ENCODE peak calls at places on chromosome 1, in ten cellular contexts. One of them, this sample, is unnamed.

GRCh38 chr1:43850599-43851233 is 82.9 kb upstream of the ARTN start:
- ATAC-seq in left ventricle myocardium superior: peak
- ATAC-seq in body of pancreas: no peak
- ATAC-seq in aorta: no peak
- ATAC-seq in foreskin keratinocyte: no peak
- ATAC-seq in left lung: no peak
- ATAC-seq in left lobe of liver: no peak
- ATAC-seq in activated CD8-positive, alpha-beta memory T cell treated with anti-CD3 and anti-CD28 coated beads, Interleukin-2, amount 10 ng/mL, durations not matched to agents 7 days and 5 days: no peak
- ATAC-seq in lower lobe of right lung: no peak
- ATAC-seq in activated CD8-positive, alpha-beta T cell treated with anti-CD3 and anti-CD28 coated beads for 36 hours: no peak
- ATAC-seq in this sample: no peak

GRCh38 chr1:17347769-17348592 is 24.0 kb upstream of the PADI6 start:
- ATAC-seq in left lung: no peak
- ATAC-seq in lower lobe of right lung: no peak
- ATAC-seq in activated CD8-positive, alpha-beta memory T cell treated with anti-CD3 and anti-CD28 coated beads, Interleukin-2, amount 10 ng/mL, durations not matched to agents 7 days and 5 days: no peak
- ATAC-seq in body of pancreas: no peak
- ATAC-seq in left lobe of liver: no peak
- ATAC-seq in left ventricle myocardium superior: no peak
- ATAC-seq in activated CD8-positive, alpha-beta T cell treated with anti-CD3 and anti-CD28 coated beads for 36 hours: no peak
- ATAC-seq in aorta: no peak
- ATAC-seq in foreskin keratinocyte: peak
- ATAC-seq in this sample: no peak

GRCh38 chr1:1677718-1678580 is 14.6 kb downstream of the SLC35E2B start:
- ATAC-seq in activated CD8-positive, alpha-beta T cell treated with anti-CD3 and anti-CD28 coated beads for 36 hours: peak
- ATAC-seq in left ventricle myocardium superior: peak
- ATAC-seq in lower lobe of right lung: peak
- ATAC-seq in left lung: no peak
- ATAC-seq in body of pancreas: no peak
- ATAC-seq in left lobe of liver: peak
- ATAC-seq in activated CD8-positive, alpha-beta memory T cell treated with anti-CD3 and anti-CD28 coated beads, Interleukin-2, amount 10 ng/mL, durations not matched to agents 7 days and 5 days: peak
- ATAC-seq in aorta: peak
- ATAC-seq in foreskin keratinocyte: peak
- ATAC-seq in this sample: peak

GRCh38 chr1:16076003-16076870 is 2.8 kb upstream of the FAM131C start:
- ATAC-seq in lower lobe of right lung: no peak
- ATAC-seq in left lobe of liver: no peak
- ATAC-seq in activated CD8-positive, alpha-beta memory T cell treated with anti-CD3 and anti-CD28 coated beads, Interleukin-2, amount 10 ng/mL, durations not matched to agents 7 days and 5 days: no peak
- ATAC-seq in aorta: no peak
- ATAC-seq in left ventricle myocardium superior: no peak
- ATAC-seq in activated CD8-positive, alpha-beta T cell treated with anti-CD3 and anti-CD28 coated beads for 36 hours: no peak
- ATAC-seq in foreskin keratinocyte: peak
- ATAC-seq in body of pancreas: no peak
- ATAC-seq in left lung: no peak
- ATAC-seq in this sample: no peak

GRCh38 chr1:186078245-186078644 is 296.8 kb downstream of the TPR start:
- ATAC-seq in left ventricle myocardium superior: no peak
- ATAC-seq in left lobe of liver: no peak
- ATAC-seq in foreskin keratinocyte: no peak
- ATAC-seq in body of pancreas: no peak
- ATAC-seq in activated CD8-positive, alpha-beta memory T cell treated with anti-CD3 and anti-CD28 coated beads, Interleukin-2, amount 10 ng/mL, durations not matched to agents 7 days and 5 days: peak
- ATAC-seq in lower lobe of right lung: no peak
- ATAC-seq in left lung: no peak
- ATAC-seq in activated CD8-positive, alpha-beta T cell treated with anti-CD3 and anti-CD28 coated beads for 36 hours: no peak
- ATAC-seq in aorta: no peak
- ATAC-seq in this sample: peak

GRCh38 chr1:2585318-2586092 is 1.1 kb upstream of the PRXL2B start:
- ATAC-seq in activated CD8-positive, alpha-beta memory T cell treated with anti-CD3 and anti-CD28 coated beads, Interleukin-2, amount 10 ng/mL, durations not matched to agents 7 days and 5 days: peak
- ATAC-seq in left lobe of liver: peak
- ATAC-seq in body of pancreas: peak
- ATAC-seq in left lung: peak
- ATAC-seq in lower lobe of right lung: peak
- ATAC-seq in left ventricle myocardium superior: peak
- ATAC-seq in foreskin keratinocyte: peak
- ATAC-seq in aorta: peak
- ATAC-seq in activated CD8-positive, alpha-beta T cell treated with anti-CD3 and anti-CD28 coated beads for 36 hours: peak
- ATAC-seq in this sample: peak

GRCh38 chr1:9454494-9455066 is 84.7 kb upstream of the SLC25A33 start:
- ATAC-seq in left lobe of liver: peak
- ATAC-seq in left ventricle myocardium superior: no peak
- ATAC-seq in body of pancreas: no peak
- ATAC-seq in aorta: no peak
- ATAC-seq in left lung: no peak
- ATAC-seq in lower lobe of right lung: no peak
- ATAC-seq in foreskin keratinocyte: no peak
- ATAC-seq in activated CD8-positive, alpha-beta T cell treated with anti-CD3 and anti-CD28 coated beads for 36 hours: no peak
- ATAC-seq in activated CD8-positive, alpha-beta memory T cell treated with anti-CD3 and anti-CD28 coated beads, Interleukin-2, amount 10 ng/mL, durations not matched to agents 7 days and 5 days: no peak
- ATAC-seq in this sample: no peak

GRCh38 chr1:115668579-115668978 is 26.8 kb downstream of the VANGL1 start:
- ATAC-seq in body of pancreas: no peak
- ATAC-seq in lower lobe of right lung: no peak
- ATAC-seq in aorta: no peak
- ATAC-seq in activated CD8-positive, alpha-beta T cell treated with anti-CD3 and anti-CD28 coated beads for 36 hours: no peak
- ATAC-seq in left lobe of liver: no peak
- ATAC-seq in left lung: no peak
- ATAC-seq in activated CD8-positive, alpha-beta memory T cell treated with anti-CD3 and anti-CD28 coated beads, Interleukin-2, amount 10 ng/mL, durations not matched to agents 7 days and 5 days: no peak
- ATAC-seq in left ventricle myocardium superior: no peak
- ATAC-seq in foreskin keratinocyte: no peak
- ATAC-seq in this sample: no peak

GRCh38 chr1:28668191-28668955 is at the start of gene GMEB1:
- ATAC-seq in activated CD8-positive, alpha-beta T cell treated with anti-CD3 and anti-CD28 coated beads for 36 hours: peak
- ATAC-seq in foreskin keratinocyte: peak
- ATAC-seq in left ventricle myocardium superior: peak
- ATAC-seq in left lung: peak
- ATAC-seq in aorta: peak
- ATAC-seq in activated CD8-positive, alpha-beta memory T cell treated with anti-CD3 and anti-CD28 coated beads, Interleukin-2, amount 10 ng/mL, durations not matched to agents 7 days and 5 days: peak
- ATAC-seq in left lobe of liver: peak
- ATAC-seq in body of pancreas: peak
- ATAC-seq in lower lobe of right lung: peak
- ATAC-seq in this sample: peak

GRCh38 chr1:18599096-18599495 is 31.6 kb upstream of the PAX7 start:
- ATAC-seq in aorta: peak
- ATAC-seq in left lobe of liver: no peak
- ATAC-seq in foreskin keratinocyte: no peak
- ATAC-seq in body of pancreas: no peak
- ATAC-seq in left ventricle myocardium superior: peak
- ATAC-seq in lower lobe of right lung: no peak
- ATAC-seq in activated CD8-positive, alpha-beta T cell treated with anti-CD3 and anti-CD28 coated beads for 36 hours: no peak
- ATAC-seq in left lung: no peak
- ATAC-seq in activated CD8-positive, alpha-beta memory T cell treated with anti-CD3 and anti-CD28 coated beads, Interleukin-2, amount 10 ng/mL, durations not matched to agents 7 days and 5 days: no peak
- ATAC-seq in this sample: no peak

GRCh38 chr1:179822107-179822506 is 55.5 kb downstream of the TOR1AIP2 start:
- ATAC-seq in lower lobe of right lung: no peak
- ATAC-seq in activated CD8-positive, alpha-beta T cell treated with anti-CD3 and anti-CD28 coated beads for 36 hours: no peak
- ATAC-seq in activated CD8-positive, alpha-beta memory T cell treated with anti-CD3 and anti-CD28 coated beads, Interleukin-2, amount 10 ng/mL, durations not matched to agents 7 days and 5 days: no peak
- ATAC-seq in left lung: no peak
- ATAC-seq in left lobe of liver: no peak
- ATAC-seq in foreskin keratinocyte: no peak
- ATAC-seq in body of pancreas: no peak
- ATAC-seq in aorta: no peak
- ATAC-seq in left ventricle myocardium superior: no peak
- ATAC-seq in this sample: no peak

GRCh38 chr1:155951753-155952504 is 10.5 kb downstream of the RXFP4 start:
- ATAC-seq in aorta: no peak
- ATAC-seq in lower lobe of right lung: peak
- ATAC-seq in left lobe of liver: no peak
- ATAC-seq in activated CD8-positive, alpha-beta T cell treated with anti-CD3 and anti-CD28 coated beads for 36 hours: no peak
- ATAC-seq in foreskin keratinocyte: no peak
- ATAC-seq in left ventricle myocardium superior: no peak
- ATAC-seq in body of pancreas: no peak
- ATAC-seq in activated CD8-positive, alpha-beta memory T cell treated with anti-CD3 and anti-CD28 coated beads, Interleukin-2, amount 10 ng/mL, durations not matched to agents 7 days and 5 days: no peak
- ATAC-seq in left lung: no peak
- ATAC-seq in this sample: no peak

GRCh38 chr1:92768286-92768685 is 16.6 kb downstream of the EVI5 start:
- ATAC-seq in left lobe of liver: no peak
- ATAC-seq in lower lobe of right lung: no peak
- ATAC-seq in body of pancreas: no peak
- ATAC-seq in activated CD8-positive, alpha-beta T cell treated with anti-CD3 and anti-CD28 coated beads for 36 hours: no peak
- ATAC-seq in left lung: no peak
- ATAC-seq in left ventricle myocardium superior: no peak
- ATAC-seq in aorta: no peak
- ATAC-seq in activated CD8-positive, alpha-beta memory T cell treated with anti-CD3 and anti-CD28 coated beads, Interleukin-2, amount 10 ng/mL, durations not matched to agents 7 days and 5 days: no peak
- ATAC-seq in foreskin keratinocyte: no peak
- ATAC-seq in this sample: no peak

GRCh38 chr1:37167479-37167878 is 133.2 kb upstream of the GRIK3 start:
- ATAC-seq in left lung: no peak
- ATAC-seq in activated CD8-positive, alpha-beta memory T cell treated with anti-CD3 and anti-CD28 coated beads, Interleukin-2, amount 10 ng/mL, durations not matched to agents 7 days and 5 days: no peak
- ATAC-seq in activated CD8-positive, alpha-beta T cell treated with anti-CD3 and anti-CD28 coated beads for 36 hours: no peak
- ATAC-seq in aorta: no peak
- ATAC-seq in left ventricle myocardium superior: no peak
- ATAC-seq in foreskin keratinocyte: no peak
- ATAC-seq in body of pancreas: no peak
- ATAC-seq in left lobe of liver: no peak
- ATAC-seq in lower lobe of right lung: no peak
- ATAC-seq in this sample: no peak